ENCODE peak calls at places on chromosomes 2 and 18, in four cellular contexts. One of them, this sample, is unnamed.

GRCh38 chr2:27049422-27050280 is 1.8 kb upstream of the AGBL5 start:
- DNase-seq in IMR-90: no peak
- DNase-seq in mesendoderm: no peak
- DNase-seq in neural progenitor cell: no peak
- DNase-seq in this sample: peak; percentile 66

GRCh38 chr2:6913415-6914157 is 3.6 kb upstream of the RNF144A start:
- DNase-seq in IMR-90: no peak
- DNase-seq in mesendoderm: no peak
- DNase-seq in neural progenitor cell: no peak
- DNase-seq in this sample: no peak

GRCh38 chr2:218536804-218537494 is 31.2 kb downstream of the USP37 start:
- DNase-seq in neural progenitor cell: no peak
- DNase-seq in mesendoderm: no peak
- DNase-seq in IMR-90: peak; percentile 17
- DNase-seq in this sample: no peak

GRCh38 chr2:186517090-186517489 is 31.0 kb downstream of the ZC3H15 start:
- DNase-seq in neural progenitor cell: no peak
- DNase-seq in mesendoderm: no peak
- DNase-seq in IMR-90: no peak
- DNase-seq in this sample: no peak

GRCh38 chr2:12240216-12240615 is 476.5 kb upstream of the TRIB2 start:
- DNase-seq in mesendoderm: no peak
- DNase-seq in neural progenitor cell: no peak
- DNase-seq in IMR-90: no peak
- DNase-seq in this sample: no peak

GRCh38 chr2:127424598-127425379 is 6.6 kb downstream of the PROC start:
- DNase-seq in mesendoderm: no peak
- DNase-seq in neural progenitor cell: no peak
- DNase-seq in IMR-90: no peak
- DNase-seq in this sample: no peak

GRCh38 chr2:98822301-98823164 is 91.6 kb upstream of the MGAT4A start:
- DNase-seq in IMR-90: no peak
- DNase-seq in mesendoderm: peak; percentile 51
- DNase-seq in neural progenitor cell: peak; percentile 83
- DNase-seq in this sample: no peak

GRCh38 chr2:157217409-157217808 is 40.1 kb upstream of the GALNT5 start:
- DNase-seq in neural progenitor cell: no peak
- DNase-seq in IMR-90: no peak
- DNase-seq in mesendoderm: no peak
- DNase-seq in this sample: no peak

GRCh38 chr18:79971211-79971952 is 6.9 kb downstream of the HSBP1L1 start:
- DNase-seq in IMR-90: no peak
- DNase-seq in neural progenitor cell: no peak
- DNase-seq in mesendoderm: no peak
- DNase-seq in this sample: no peak

GRCh38 chr2:70785137-70785911 is 5.1 kb downstream of the FIGLA start:
- DNase-seq in IMR-90: no peak
- DNase-seq in mesendoderm: peak; percentile 73
- DNase-seq in neural progenitor cell: peak; percentile 71
- DNase-seq in this sample: peak; percentile 19

GRCh38 chr18:47075098-47075883 is 39.9 kb upstream of the ELOA2 start:
- DNase-seq in mesendoderm: peak; percentile 57
- DNase-seq in IMR-90: no peak
- DNase-seq in neural progenitor cell: no peak
- DNase-seq in this sample: no peak

GRCh38 chr2:228875152-228875875 is 395.8 kb downstream of the PID1 start:
- DNase-seq in mesendoderm: no peak
- DNase-seq in neural progenitor cell: no peak
- DNase-seq in IMR-90: no peak
- DNase-seq in this sample: no peak

GRCh38 chr2:124533226-124533954 is 508.3 kb downstream of the CNTNAP5 start:
- DNase-seq in IMR-90: no peak
- DNase-seq in neural progenitor cell: no peak
- DNase-seq in mesendoderm: no peak
- DNase-seq in this sample: no peak

GRCh38 chr2:220783651-220784050 is 788.5 kb downstream of the EPHA4 start:
- DNase-seq in IMR-90: no peak
- DNase-seq in mesendoderm: no peak
- DNase-seq in neural progenitor cell: no peak
- DNase-seq in this sample: no peak

GRCh38 chr2:210553371-210553770 is 3.0 kb upstream of the CPS1 start:
- DNase-seq in IMR-90: no peak
- DNase-seq in neural progenitor cell: no peak
- DNase-seq in mesendoderm: peak; percentile 24
- DNase-seq in this sample: no peak

GRCh38 chr2:34401186-34401585 is 802.1 kb upstream of the FAM98A start:
- DNase-seq in neural progenitor cell: no peak
- DNase-seq in IMR-90: no peak
- DNase-seq in mesendoderm: no peak
- DNase-seq in this sample: no peak

GRCh38 chr2:167670588-167670987 is 576.8 kb downstream of the STK39 start:
- DNase-seq in IMR-90: no peak
- DNase-seq in neural progenitor cell: no peak
- DNase-seq in mesendoderm: no peak
- DNase-seq in this sample: no peak

GRCh38 chr18:71784777-71785176 is 759.4 kb downstream of the CBLN2 start:
- DNase-seq in neural progenitor cell: no peak
- DNase-seq in mesendoderm: peak; percentile 25
- DNase-seq in IMR-90: no peak
- DNase-seq in this sample: peak; percentile 6

GRCh38 chr2:240584486-240585031 is 2.0 kb upstream of the CAPN10 start:
- DNase-seq in mesendoderm: peak; percentile 78
- DNase-seq in neural progenitor cell: peak; percentile 12
- DNase-seq in IMR-90: no peak
- DNase-seq in this sample: peak; percentile 78

GRCh38 chr2:169362346-169363026 is at the start of gene LRP2:
- DNase-seq in neural progenitor cell: peak; percentile 74
- DNase-seq in IMR-90: no peak
- DNase-seq in mesendoderm: peak; percentile 32
- DNase-seq in this sample: no peak

GRCh38 chr2:53970898-53971681 is at the start of gene PSME4:
- DNase-seq in neural progenitor cell: peak; percentile 96
- DNase-seq in IMR-90: peak; percentile 84
- DNase-seq in mesendoderm: peak; percentile 96
- DNase-seq in this sample: peak; percentile 93

GRCh38 chr2:88016948-88017779 is 817 bp upstream of the RNU2-63P start:
- DNase-seq in mesendoderm: peak; percentile 88
- DNase-seq in neural progenitor cell: peak; percentile 77
- DNase-seq in IMR-90: no peak
- DNase-seq in this sample: no peak

GRCh38 chr2:68878753-68879152 is 7.6 kb upstream of the BMP10 start:
- DNase-seq in IMR-90: peak; percentile 62
- DNase-seq in neural progenitor cell: no peak
- DNase-seq in mesendoderm: peak; percentile 24
- DNase-seq in this sample: no peak

GRCh38 chr2:154375625-154376020 is 322.9 kb upstream of the KCNJ3 start:
- DNase-seq in IMR-90: no peak
- DNase-seq in mesendoderm: peak; percentile 85
- DNase-seq in neural progenitor cell: peak; percentile 70
- DNase-seq in this sample: no peak

GRCh38 chr2:71609958-71610357 is 156.6 kb downstream of the DYSF start:
- DNase-seq in neural progenitor cell: no peak
- DNase-seq in mesendoderm: no peak
- DNase-seq in IMR-90: peak; percentile 54
- DNase-seq in this sample: no peak

GRCh38 chr18:52844323-52844722 is 504.3 kb downstream of the DCC start:
- DNase-seq in IMR-90: no peak
- DNase-seq in mesendoderm: no peak
- DNase-seq in neural progenitor cell: no peak
- DNase-seq in this sample: no peak

GRCh38 chr18:55316615-55317184 is 271.3 kb downstream of the TCF4 start:
- DNase-seq in IMR-90: no peak
- DNase-seq in neural progenitor cell: no peak
- DNase-seq in mesendoderm: no peak
- DNase-seq in this sample: no peak

GRCh38 chr2:215921884-215922283 is 91.5 kb downstream of the MREG start:
- DNase-seq in IMR-90: peak; percentile 96
- DNase-seq in neural progenitor cell: no peak
- DNase-seq in mesendoderm: peak; percentile 40
- DNase-seq in this sample: no peak

GRCh38 chr18:10659594-10659993 is 133.8 kb downstream of the NAPG start:
- DNase-seq in IMR-90: no peak
- DNase-seq in neural progenitor cell: no peak
- DNase-seq in mesendoderm: no peak
- DNase-seq in this sample: peak; percentile 16

GRCh38 chr2:69353360-69353759 is 33.7 kb downstream of the GFPT1 start:
- DNase-seq in neural progenitor cell: no peak
- DNase-seq in IMR-90: no peak
- DNase-seq in mesendoderm: no peak
- DNase-seq in this sample: no peak

GRCh38 chr18:44943201-44943881 is 262.7 kb downstream of the SETBP1 start:
- DNase-seq in mesendoderm: peak; percentile 91
- DNase-seq in IMR-90: no peak
- DNase-seq in neural progenitor cell: peak; percentile 55
- DNase-seq in this sample: no peak

GRCh38 chr2:240601061-240601830 is 14.7 kb downstream of the CAPN10 start:
- DNase-seq in mesendoderm: no peak
- DNase-seq in neural progenitor cell: no peak
- DNase-seq in IMR-90: no peak
- DNase-seq in this sample: no peak

GRCh38 chr18:55863876-55864275 is 275.9 kb upstream of the TCF4 start:
- DNase-seq in neural progenitor cell: no peak
- DNase-seq in mesendoderm: no peak
- DNase-seq in IMR-90: peak; percentile 40
- DNase-seq in this sample: no peak

GRCh38 chr2:183010112-183010511 is 28.1 kb downstream of the NCKAP1 start:
- DNase-seq in IMR-90: peak; percentile 88
- DNase-seq in neural progenitor cell: peak; percentile 65
- DNase-seq in mesendoderm: peak; percentile 92
- DNase-seq in this sample: no peak

GRCh38 chr2:105643405-105644173 is 101.1 kb upstream of the NCK2 start:
- DNase-seq in mesendoderm: no peak
- DNase-seq in IMR-90: no peak
- DNase-seq in neural progenitor cell: no peak
- DNase-seq in this sample: no peak

GRCh38 chr2:105645971-105646370 is 98.7 kb upstream of the NCK2 start:
- DNase-seq in neural progenitor cell: no peak
- DNase-seq in mesendoderm: no peak
- DNase-seq in IMR-90: no peak
- DNase-seq in this sample: no peak

GRCh38 chr2:105646423-105647076 is 98.2 kb upstream of the NCK2 start:
- DNase-seq in neural progenitor cell: no peak
- DNase-seq in mesendoderm: no peak
- DNase-seq in IMR-90: no peak
- DNase-seq in this sample: no peak

GRCh38 chr2:105644174-105644980 is 100.3 kb upstream of the NCK2 start:
- DNase-seq in neural progenitor cell: no peak
- DNase-seq in IMR-90: no peak
- DNase-seq in mesendoderm: no peak
- DNase-seq in this sample: no peak

GRCh38 chr2:105645031-105645940 is 99.4 kb upstream of the NCK2 start:
- DNase-seq in IMR-90: no peak
- DNase-seq in mesendoderm: peak; percentile 85
- DNase-seq in neural progenitor cell: no peak
- DNase-seq in this sample: no peak
- H3K4me2 ChIP-seq in IMR-90: no peak overlapping the region
- H3K4me2 ChIP-seq in mesendoderm: no peak overlapping the region
- H3K4me2 ChIP-seq in neural progenitor cell: no peak overlapping the region
- H3K4me2 ChIP-seq in this sample: no peak overlapping the region

GRCh38 chr2:152523091-152523490 is 188.1 kb downstream of the FMNL2 start:
- DNase-seq in mesendoderm: no peak
- DNase-seq in neural progenitor cell: no peak
- DNase-seq in IMR-90: peak; percentile 86
- DNase-seq in this sample: no peak
- H3K4me2 ChIP-seq in mesendoderm: no peak overlapping the region
- H3K4me2 ChIP-seq in neural progenitor cell: no peak overlapping the region
- H3K4me2 ChIP-seq in IMR-90: no peak overlapping the region
- H3K4me2 ChIP-seq in this sample: no peak overlapping the region

GRCh38 chr18:49920731-49921130 is 107.4 kb upstream of the ACAA2 start:
- DNase-seq in mesendoderm: no peak
- DNase-seq in IMR-90: no peak
- DNase-seq in neural progenitor cell: peak; percentile 60
- DNase-seq in this sample: no peak

GRCh38 chr18:49926076-49926745 is 112.9 kb upstream of the ACAA2 start:
- DNase-seq in mesendoderm: no peak
- DNase-seq in IMR-90: no peak
- DNase-seq in neural progenitor cell: no peak
- DNase-seq in this sample: no peak

GRCh38 chr18:49924293-49924983 is 111.1 kb upstream of the ACAA2 start:
- DNase-seq in neural progenitor cell: no peak
- DNase-seq in mesendoderm: no peak
- DNase-seq in IMR-90: no peak
- DNase-seq in this sample: no peak

GRCh38 chr18:49921278-49922037 is 108.1 kb upstream of the ACAA2 start:
- DNase-seq in mesendoderm: no peak
- DNase-seq in IMR-90: no peak
- DNase-seq in neural progenitor cell: no peak
- DNase-seq in this sample: no peak

DNA sequence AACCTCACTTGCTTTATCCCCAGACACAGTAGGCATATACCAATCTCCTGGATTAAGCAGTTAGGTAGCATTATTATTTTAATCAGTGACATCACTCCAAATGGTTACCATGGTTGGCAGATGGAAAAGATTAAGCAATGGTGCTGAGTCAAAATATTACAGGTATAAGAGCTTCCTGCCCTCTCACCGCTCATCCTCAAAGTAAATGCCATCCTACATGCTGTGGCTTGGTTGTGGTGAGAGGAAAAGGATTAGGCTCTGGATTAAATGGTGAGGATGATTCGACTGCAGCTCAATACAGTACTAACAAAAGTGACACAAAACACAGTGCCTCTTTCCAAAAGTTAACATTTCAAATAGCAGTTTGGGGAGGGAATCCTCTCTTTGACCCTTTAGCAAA is 108.9 kb upstream of the ACAA2 start:
- DNase-seq in neural progenitor cell: no peak
- DNase-seq in IMR-90: no peak
- DNase-seq in mesendoderm: no peak
- DNase-seq in this sample: no peak
- H3K4me2 ChIP-seq in neural progenitor cell: peak overlapping the region; percentile 13
- H3K4me2 ChIP-seq in IMR-90: no peak overlapping the region
- H3K4me2 ChIP-seq in mesendoderm: no peak overlapping the region
- H3K4me2 ChIP-seq in this sample: no peak overlapping the region

DNA sequence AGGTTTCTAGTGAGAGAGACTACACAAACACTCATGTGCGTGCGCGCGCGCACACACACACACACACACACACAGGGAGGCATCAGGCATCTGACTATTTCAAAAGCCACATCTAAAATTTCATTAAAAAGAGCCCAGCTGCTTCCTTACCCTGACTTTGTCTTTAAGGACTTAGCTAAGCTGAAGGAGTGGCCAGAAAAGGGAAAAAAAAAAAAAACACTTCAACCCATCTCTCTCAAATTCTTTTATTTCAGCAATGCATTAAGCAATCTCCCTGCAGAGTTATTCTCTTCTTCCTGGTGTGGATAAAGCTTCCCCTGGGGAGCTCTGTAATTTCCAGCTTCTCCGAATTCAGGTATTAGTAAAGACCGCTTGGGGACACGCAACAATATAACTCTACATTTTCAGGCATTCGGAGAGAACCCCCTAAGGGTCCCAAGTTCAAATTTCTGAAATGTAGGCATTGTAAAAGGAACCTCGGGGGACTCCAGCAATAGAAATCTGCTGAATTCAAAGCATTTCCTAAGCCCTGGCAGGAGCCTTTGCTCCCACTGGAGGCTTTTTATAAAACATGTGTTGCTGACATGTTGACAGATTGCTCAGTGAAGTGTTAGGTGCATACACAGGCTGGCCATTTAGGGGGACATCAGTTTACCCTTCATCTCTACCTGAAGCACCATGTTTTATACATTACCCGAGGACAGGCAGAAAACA is 66.9 kb downstream of the ZNF521 start:
- DNase-seq in neural progenitor cell: peak; percentile 39
- DNase-seq in IMR-90: peak; percentile 41
- DNase-seq in mesendoderm: peak; percentile 14
- DNase-seq in this sample: no peak
- H3K4me2 ChIP-seq in neural progenitor cell: peak overlapping the region; percentile 60
- H3K4me2 ChIP-seq in IMR-90: peak overlapping the region; percentile 29
- H3K4me2 ChIP-seq in mesendoderm: no peak overlapping the region
- H3K4me2 ChIP-seq in this sample: no peak overlapping the region

This sample was measured in DND-41.